ENCODE peak calls at places on chromosomes 5 and 9, in five cellular contexts. B is B cell, Y is NB4, Q is IMR-90, H is cardiac muscle cell. W is an unnamed sample.

GRCh38 chr9:37582548-37583157 is 6.5 kb upstream of the FBXO10 start:
- DNase-seq in B (peak), Y (peak), Q (peak), H (peak), W (no peak)

GRCh38 chr9:113154936-113155335 is 4.1 kb downstream of the SLC31A2 start:
- DNase-seq in B (no peak), Y (peak), Q (peak), H (peak), W (no peak)

GRCh38 chr5:89707891-89708290 is 701.7 kb downstream of the CETN3 start:
- DNase-seq in B (peak), Y (peak), Q (no peak), H (no peak), W (no peak)

GRCh38 chr9:127949827-127950512 is 12.3 kb upstream of the DPM2 start:
- DNase-seq in B (no peak), Y (no peak), Q (no peak), H (no peak), W (no peak)

GRCh38 chr5:133423618-133424282 is 188.6 kb downstream of the FSTL4 start:
- DNase-seq in B (peak), Y (peak), Q (peak), H (peak), W (peak)

GRCh38 chr9:14652729-14653377 is 40.4 kb downstream of the ZDHHC21 start:
- DNase-seq in B (no peak), Y (peak), Q (peak), H (peak), W (no peak)

GRCh38 chr9:19087601-19088000 is 15.1 kb downstream of the HAUS6 start:
- DNase-seq in B (no peak), Y (peak), Q (peak), H (peak), W (no peak)

GRCh38 chr9:135644631-135645218 is 5.4 kb upstream of the GLT6D1 start:
- DNase-seq in B (no peak), Y (no peak), Q (no peak), H (no peak), W (no peak)

GRCh38 chr5:138448481-138449398 is 9.9 kb downstream of the REEP2 start:
- DNase-seq in B (no peak), Y (no peak), Q (peak), H (peak), W (no peak)

GRCh38 chr9:86707932-86708510 is 239.3 kb downstream of the GAS1 start:
- DNase-seq in B (no peak), Y (no peak), Q (no peak), H (no peak), W (no peak)

GRCh38 chr5:142906863-142907671 is 136.9 kb downstream of the ARHGAP26 start:
- DNase-seq in B (no peak), Y (no peak), Q (peak), H (peak), W (peak)

GRCh38 chr9:91933556-91934352 is 16.3 kb downstream of the ROR2 start:
- DNase-seq in B (no peak), Y (peak), Q (peak), H (peak), W (no peak)

GRCh38 chr5:133934822-133935793 is 33.3 kb downstream of the C5orf15 start:
- DNase-seq in B (peak), Y (no peak), Q (no peak), H (no peak), W (no peak)

GRCh38 chr9:137273095-137273490 is 4.4 kb upstream of the TOR4A start:
- DNase-seq in B (no peak), Y (no peak), Q (no peak), H (no peak), W (no peak)

GRCh38 chr5:103532116-103532734 is 30.4 kb downstream of the NUDT12 start:
- DNase-seq in B (no peak), Y (no peak), Q (no peak), H (peak), W (no peak)

GRCh38 chr9:87531370-87532295 is 34.0 kb downstream of the DAPK1 start:
- DNase-seq in B (no peak), Y (no peak), Q (no peak), H (no peak), W (no peak)

DNA sequence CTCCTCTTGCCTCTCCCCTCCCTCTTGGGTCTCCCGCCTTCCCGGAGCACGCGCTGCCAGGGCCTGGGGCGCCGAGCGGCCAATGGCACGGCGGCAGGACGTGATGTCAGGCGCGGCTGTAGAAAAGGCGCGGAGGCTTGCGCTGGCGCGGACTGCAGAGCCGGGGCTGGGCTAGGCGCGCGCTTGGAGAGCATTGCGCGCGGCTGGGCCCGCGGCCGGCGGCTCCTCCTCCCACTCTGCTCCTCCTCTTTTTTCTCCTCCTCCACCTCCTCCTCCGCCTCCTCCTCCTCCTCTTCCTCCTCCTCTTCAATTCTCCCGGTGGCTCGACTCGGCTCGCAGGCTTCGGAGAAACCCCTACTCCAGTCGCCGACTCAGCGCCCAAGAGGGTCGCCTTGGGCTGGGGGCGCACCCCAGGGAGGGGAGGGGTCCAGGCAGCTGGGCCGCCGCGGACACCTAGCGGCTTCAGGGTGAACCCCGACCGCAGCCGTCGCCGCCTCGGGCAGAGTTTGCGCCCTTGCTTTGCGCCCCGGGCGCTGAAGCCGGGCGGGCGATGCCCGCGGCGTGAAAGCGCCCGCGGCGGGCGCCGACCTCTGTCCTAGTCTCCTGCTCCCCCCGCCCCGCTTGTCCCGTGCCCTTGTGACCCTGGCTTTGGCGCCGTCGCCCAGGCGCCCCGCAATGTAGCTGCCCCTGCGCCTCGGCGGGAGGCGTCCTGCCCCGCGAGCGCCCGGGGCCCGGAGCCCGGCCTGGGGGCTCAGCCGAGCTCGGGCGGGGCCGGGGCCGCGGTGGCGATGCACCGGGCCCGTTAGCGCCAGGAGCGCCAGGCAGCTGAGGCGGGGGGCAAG is at the start of gene LHX2:
- DNase-seq in B (peak), Y (peak), Q (peak), H (peak), W (peak)
- TF ChIP-seq CTCF in B (no peak), Y (no peak), Q (no peak), H (peak), W (peak)

GRCh38 chr5:34538026-34538672 is 118.0 kb upstream of the RAI14 start:
- DNase-seq in B (no peak), Y (peak), Q (peak), H (peak), W (no peak)
- TF ChIP-seq CTCF in B (no peak), Y (peak), Q (peak), H (peak), W (no peak)

DNA sequence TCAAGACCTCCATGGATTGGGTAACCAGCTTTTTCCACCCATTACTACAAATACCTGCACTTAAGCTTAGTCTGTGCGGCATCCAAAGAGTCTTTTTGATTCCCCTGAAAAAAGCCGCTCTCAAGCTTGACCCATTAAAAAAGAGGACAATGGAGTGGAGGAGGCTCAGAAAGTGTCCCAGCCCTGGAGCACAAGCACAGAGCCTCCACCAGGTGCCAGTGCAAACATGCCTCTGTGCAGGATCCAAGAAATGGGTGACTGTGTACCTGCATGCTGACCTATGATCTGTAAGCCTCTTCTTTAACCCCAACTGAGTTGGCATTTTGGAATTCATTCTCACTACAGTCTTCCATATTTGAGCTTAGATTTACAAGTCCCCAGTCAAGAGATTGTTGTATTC is 168.3 kb upstream of the TLE4 start:
- DNase-seq in B (peak), Y (no peak), Q (no peak), H (no peak), W (no peak)
- TF ChIP-seq CTCF in B (no peak), Y (no peak), Q (no peak), H (no peak), W (no peak)

GRCh38 chr5:2864515-2864914 is 113.0 kb upstream of the IRX2 start:
- DNase-seq in B (no peak), Y (no peak), Q (no peak), H (no peak), W (no peak)

GRCh38 chr5:2861605-2862004 is 110.1 kb upstream of the IRX2 start:
- DNase-seq in B (no peak), Y (peak), Q (no peak), H (no peak), W (no peak)

GRCh38 chr5:2865856-2866546 is 114.5 kb upstream of the IRX2 start:
- DNase-seq in B (no peak), Y (no peak), Q (no peak), H (no peak), W (no peak)

GRCh38 chr5:2863675-2864433 is 112.4 kb upstream of the IRX2 start:
- DNase-seq in B (no peak), Y (no peak), Q (no peak), H (no peak), W (no peak)

DNA sequence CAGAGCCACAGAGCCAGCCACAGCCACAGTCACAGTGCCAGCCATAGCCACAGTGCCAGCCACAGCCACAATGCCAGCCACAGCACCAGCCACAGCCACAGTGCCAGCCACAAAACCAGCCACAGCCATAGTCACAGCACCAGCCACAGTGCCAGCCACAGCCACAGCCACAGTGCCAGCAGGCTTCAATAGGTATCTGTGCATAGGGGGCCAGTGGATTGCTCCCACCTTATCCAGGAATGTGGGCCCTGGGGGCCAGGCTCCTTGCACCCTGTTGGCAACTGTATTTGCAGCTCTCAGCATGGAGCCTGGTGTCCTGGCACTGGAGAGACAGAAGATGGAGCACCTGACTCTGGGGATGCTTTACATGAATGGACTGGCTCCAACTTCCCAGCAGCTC is 111.7 kb upstream of the IRX2 start:
- DNase-seq in B (no peak), Y (no peak), Q (no peak), H (no peak), W (no peak)
- TF ChIP-seq CTCF in B (no peak), Y (no peak), Q (no peak), H (no peak), W (no peak)

GRCh38 chr9:123402981-123403509 is 47.0 kb downstream of the CRB2 start:
- DNase-seq in B (no peak), Y (no peak), Q (no peak), H (no peak), W (no peak)

GRCh38 chr9:123400926-123401503 is 45.0 kb downstream of the CRB2 start:
- DNase-seq in B (no peak), Y (no peak), Q (no peak), H (no peak), W (no peak)

GRCh38 chr9:123401879-123402513 is 46.0 kb downstream of the CRB2 start:
- DNase-seq in B (peak), Y (peak), Q (peak), H (peak), W (peak)

GRCh38 chr9:123397975-123398374 is 42.0 kb downstream of the CRB2 start:
- DNase-seq in B (no peak), Y (no peak), Q (no peak), H (no peak), W (no peak)

GRCh38 chr9:123399803-123400378 is 43.9 kb downstream of the CRB2 start:
- DNase-seq in B (peak), Y (peak), Q (no peak), H (peak), W (peak)
- TF ChIP-seq CTCF in B (peak), Y (peak), Q (peak), H (peak), W (peak)